ENCODE peak calls at places on chromosomes 1 and 21, in seven cellular contexts. N is foreskin fibroblast; A is coronary artery; Z is endothelial cell; T is heart left ventricle; S is CD4-positive, alpha-beta T cell; Q is H9. L is an unnamed sample.

GRCh38 chr1:225754940-225755635 is 22.5 kb upstream of the SRP9 start:
- DNase-seq in S (no peak), A (no peak), N (peak), T (peak), Q (no peak), Z (no peak), L (no peak)

GRCh38 chr1:17437260-17438175 is 2.0 kb downstream of the RCC2 start:
- DNase-seq in N (peak), T (peak), A (no peak), Q (no peak), Z (peak), S (peak), L (no peak)

GRCh38 chr1:173476197-173476663 is 905 bp upstream of the PRDX6 start:
- DNase-seq in T (no peak), A (no peak), S (no peak), Q (no peak), Z (no peak), N (no peak), L (no peak)

GRCh38 chr1:59759156-59759925 is 55.4 kb upstream of the HOOK1 start:
- DNase-seq in T (peak), Q (peak), S (peak), Z (peak), N (peak), A (peak), L (peak)

GRCh38 chr21:15204887-15205286 is 140.1 kb upstream of the NRIP1 start:
- DNase-seq in Q (no peak), N (no peak), T (peak), A (no peak), S (no peak), Z (no peak), L (no peak)

GRCh38 chr1:22500476-22500875 is 48.8 kb downstream of the ZBTB40 start:
- DNase-seq in S (no peak), A (no peak), N (peak), Z (no peak), T (peak), Q (no peak), L (no peak)

GRCh38 chr1:82225407-82226197 is 424.9 kb downstream of the ADGRL2 start:
- DNase-seq in Z (no peak), A (no peak), N (peak), S (no peak), T (no peak), Q (no peak), L (no peak)

GRCh38 chr1:14826172-14826636 is 227.7 kb downstream of the KAZN start:
- DNase-seq in A (no peak), S (no peak), N (peak), T (no peak), Z (no peak), Q (no peak), L (no peak)

GRCh38 chr21:33123396-33124120 is 53.6 kb downstream of the OLIG1 start:
- DNase-seq in T (no peak), A (no peak), Q (no peak), N (no peak), S (no peak), Z (no peak), L (no peak)

GRCh38 chr1:93773049-93773838 is 91.6 kb upstream of the BCAR3 start:
- DNase-seq in N (no peak), Z (no peak), S (no peak), A (no peak), Q (no peak), T (no peak), L (peak)

GRCh38 chr1:11341881-11342552 is 69.0 kb downstream of the UBIAD1 start:
- DNase-seq in S (no peak), Z (no peak), Q (no peak), T (no peak), A (no peak), N (peak), L (no peak)

GRCh38 chr21:29654203-29654602 is 285.6 kb downstream of the GRIK1 start:
- DNase-seq in N (no peak), Q (no peak), A (no peak), S (no peak), T (no peak), Z (no peak), L (no peak)

GRCh38 chr1:239353536-239353935 is 32.8 kb upstream of the CHRM3 start:
- DNase-seq in Q (no peak), A (no peak), S (no peak), N (no peak), T (no peak), Z (no peak), L (no peak)

GRCh38 chr1:215631489-215631888 is 64.4 kb downstream of the KCTD3 start:
- DNase-seq in N (peak), S (no peak), Q (no peak), T (peak), A (no peak), Z (no peak), L (no peak)

GRCh38 chr1:246435421-246436041 is 71.5 kb downstream of the SMYD3 start:
- DNase-seq in S (no peak), Q (no peak), Z (no peak), T (no peak), A (no peak), N (no peak), L (no peak)

GRCh38 chr1:97806996-97807395 is 113.8 kb downstream of the DPYD start:
- DNase-seq in Q (no peak), N (peak), A (no peak), T (no peak), Z (no peak), S (no peak), L (no peak)

GRCh38 chr21:31326478-31327247 is 17.4 kb downstream of the TIAM1 start:
- DNase-seq in Q (no peak), S (no peak), N (peak), Z (no peak), T (no peak), A (no peak), L (no peak)

GRCh38 chr1:4298333-4298732 is 356.1 kb upstream of the AJAP1 start:
- DNase-seq in N (no peak), T (no peak), S (no peak), A (no peak), Z (no peak), Q (no peak), L (no peak)

GRCh38 chr1:236421022-236421421 is 26.9 kb downstream of the EDARADD start:
- DNase-seq in N (no peak), A (peak), S (no peak), Z (no peak), Q (no peak), T (no peak), L (no peak)

GRCh38 chr1:198699167-198700015 is 60.6 kb downstream of the PTPRC start:
- DNase-seq in A (no peak), S (peak), T (no peak), N (peak), Q (peak), Z (peak), L (no peak)

GRCh38 chr1:12597792-12598191 is 20.2 kb downstream of the DHRS3 start:
- DNase-seq in N (no peak), S (no peak), T (peak), A (no peak), Z (no peak), Q (no peak), L (no peak)

GRCh38 chr1:68624233-68624632 is 127.4 kb upstream of the DEPDC1 start:
- DNase-seq in Z (no peak), Q (no peak), S (no peak), A (no peak), T (no peak), N (peak), L (no peak)

GRCh38 chr1:56910441-56910985 is 55.3 kb downstream of the C8B start:
- DNase-seq in S (no peak), T (peak), N (peak), Q (no peak), Z (no peak), A (no peak), L (no peak)

GRCh38 chr1:220056374-220056773 is 10.1 kb upstream of the EPRS1 start:
- DNase-seq in A (no peak), Z (no peak), N (no peak), S (no peak), T (no peak), Q (no peak), L (no peak)

GRCh38 chr1:151142411-151143056 is 3.9 kb downstream of the SEMA6C start:
- DNase-seq in Z (no peak), A (no peak), N (no peak), S (no peak), Q (no peak), T (peak), L (no peak)

GRCh38 chr1:228293816-228294500 is 86.1 kb downstream of the OBSCN start:
- DNase-seq in Z (no peak), Q (no peak), A (no peak), S (no peak), T (peak), N (peak), L (no peak)

GRCh38 chr21:42991992-42992740 is 17.8 kb downstream of the PKNOX1 start:
- DNase-seq in A (no peak), N (peak), Q (peak), T (peak), Z (peak), S (no peak), L (no peak)

GRCh38 chr1:201171063-201172036 is 17.1 kb upstream of the TMEM9 start:
- DNase-seq in T (peak), A (peak), Q (peak), S (peak), N (peak), Z (peak), L (no peak)

GRCh38 chr1:8457771-8458409 is 140.0 kb downstream of the SLC45A1 start:
- DNase-seq in Z (no peak), N (no peak), T (no peak), A (no peak), Q (no peak), S (no peak), L (no peak)

GRCh38 chr1:192045038-192045575 is 113.2 kb upstream of the RGS18 start:
- DNase-seq in A (no peak), S (no peak), Z (no peak), T (no peak), Q (no peak), N (no peak), L (no peak)

GRCh38 chr21:43835861-43836260 is 29.2 kb upstream of the AGPAT3 start:
- DNase-seq in T (no peak), N (no peak), A (no peak), S (no peak), Q (no peak), Z (no peak), L (no peak)

GRCh38 chr1:246795094-246795671 is 71.0 kb downstream of the SCCPDH start:
- DNase-seq in T (peak), A (no peak), Z (no peak), Q (peak), N (peak), S (no peak), L (no peak)

GRCh38 chr1:174572771-174573170 is 125.0 kb downstream of the GPR52 start:
- DNase-seq in T (no peak), N (no peak), Q (no peak), Z (no peak), S (no peak), A (no peak), L (no peak)

GRCh38 chr1:202972046-202972445 is 5.0 kb upstream of the CYB5R1 start:
- DNase-seq in A (no peak), S (no peak), Z (no peak), T (no peak), Q (no peak), N (no peak), L (no peak)

GRCh38 chr1:202966006-202966904 is 802 bp downstream of the CYB5R1 start:
- DNase-seq in Z (no peak), T (no peak), A (no peak), Q (no peak), S (no peak), N (no peak), L (no peak)

GRCh38 chr1:202967684-202968281 is 726 bp upstream of the CYB5R1 start:
- DNase-seq in S (no peak), N (peak), Q (no peak), A (no peak), T (no peak), Z (peak), L (no peak)

GRCh38 chr1:202968351-202968750 is 1.3 kb upstream of the CYB5R1 start:
- DNase-seq in A (no peak), Q (no peak), S (no peak), T (no peak), Z (no peak), N (no peak), L (no peak)

DNA sequence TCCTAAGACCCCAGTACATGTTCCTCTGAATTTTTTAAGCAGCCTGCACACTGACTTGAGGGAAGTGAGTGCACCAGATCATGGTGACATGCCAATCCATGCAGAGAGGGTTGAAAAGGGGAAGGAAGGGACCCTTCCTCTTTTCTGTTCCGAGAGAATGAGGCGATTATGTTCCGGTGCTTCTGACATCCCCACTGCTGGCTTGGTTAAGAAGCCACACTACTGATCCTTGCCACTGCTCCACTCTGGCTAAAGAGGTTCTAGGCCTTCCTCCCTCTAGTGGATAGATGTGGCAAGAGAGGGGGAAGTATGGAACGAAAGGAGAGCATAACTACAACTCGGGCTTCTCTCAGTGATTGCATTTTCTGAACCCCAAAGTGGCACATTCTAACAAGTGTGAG is 1.8 kb upstream of the CYB5R1 start:
- DNase-seq in T (peak), A (no peak), S (no peak), Z (peak), N (peak), Q (peak), L (no peak)
- TF ChIP-seq CTCF in T (peak), A (peak), S (peak), Z (no peak), N (peak), Q (peak), L (peak)

GRCh38 chr1:233019921-233020320 is 69.5 kb downstream of the NTPCR start:
- DNase-seq in T (no peak), A (no peak), S (no peak), Q (no peak), Z (no peak), N (peak), L (no peak)

GRCh38 chr1:233022246-233022645 is 71.8 kb downstream of the NTPCR start:
- DNase-seq in Z (no peak), Q (no peak), S (no peak), N (no peak), T (no peak), A (no peak), L (no peak)

GRCh38 chr1:233025566-233025965 is 75.2 kb downstream of the NTPCR start:
- DNase-seq in N (peak), A (no peak), Z (no peak), S (no peak), T (no peak), Q (no peak), L (no peak)

GRCh38 chr1:233020441-233020840 is 70.0 kb downstream of the NTPCR start:
- DNase-seq in A (no peak), Q (no peak), S (no peak), N (no peak), Z (no peak), T (peak), L (peak)

GRCh38 chr1:233025156-233025555 is 74.7 kb downstream of the NTPCR start:
- DNase-seq in N (peak), S (no peak), T (peak), Q (peak), Z (peak), A (no peak), L (no peak)
- TF ChIP-seq CTCF in N (peak), S (no peak), T (peak), Q (peak), Z (peak), A (no peak), L (peak)

DNA sequence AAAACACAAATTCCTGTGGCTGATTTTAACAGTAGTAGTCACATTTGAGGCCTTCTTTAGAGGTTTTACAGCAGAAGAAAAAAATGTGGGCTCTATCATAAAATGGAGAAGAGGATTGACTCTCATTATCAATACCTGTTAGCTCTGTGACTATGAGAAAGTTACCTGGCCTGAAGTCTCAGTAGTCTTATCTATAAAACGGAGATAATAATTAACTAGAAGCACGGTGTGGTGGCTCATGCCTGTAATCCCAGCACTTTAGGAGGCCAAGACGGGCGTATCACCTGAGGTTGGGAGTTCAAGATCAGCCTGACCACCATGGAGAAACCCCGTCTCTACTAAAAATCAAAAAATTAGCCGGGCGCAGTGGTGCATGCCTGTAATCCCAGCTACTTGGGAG is 90.4 kb upstream of the PLPPR4 start:
- DNase-seq in S (no peak), A (no peak), Q (no peak), T (no peak), Z (no peak), N (no peak), L (no peak)
- TF ChIP-seq CTCF in S (no peak), A (no peak), Q (no peak), T (no peak), Z (no peak), N (no peak), L (no peak)

GRCh38 chr1:53470584-53470983 is 11.4 kb downstream of the DMRTB1 start:
- DNase-seq in N (no peak), T (no peak), Q (no peak), A (peak), Z (no peak), S (no peak), L (no peak)

GRCh38 chr1:53469373-53469772 is 10.2 kb downstream of the DMRTB1 start:
- DNase-seq in N (no peak), A (peak), T (no peak), Q (no peak), S (no peak), Z (no peak), L (no peak)

GRCh38 chr1:53468374-53468773 is 9.2 kb downstream of the DMRTB1 start:
- DNase-seq in T (no peak), Z (no peak), S (no peak), Q (no peak), N (no peak), A (peak), L (no peak)

GRCh38 chr1:53471000-53471399 is 11.8 kb downstream of the DMRTB1 start:
- DNase-seq in Q (no peak), N (no peak), S (no peak), Z (no peak), A (no peak), T (no peak), L (no peak)

DNA sequence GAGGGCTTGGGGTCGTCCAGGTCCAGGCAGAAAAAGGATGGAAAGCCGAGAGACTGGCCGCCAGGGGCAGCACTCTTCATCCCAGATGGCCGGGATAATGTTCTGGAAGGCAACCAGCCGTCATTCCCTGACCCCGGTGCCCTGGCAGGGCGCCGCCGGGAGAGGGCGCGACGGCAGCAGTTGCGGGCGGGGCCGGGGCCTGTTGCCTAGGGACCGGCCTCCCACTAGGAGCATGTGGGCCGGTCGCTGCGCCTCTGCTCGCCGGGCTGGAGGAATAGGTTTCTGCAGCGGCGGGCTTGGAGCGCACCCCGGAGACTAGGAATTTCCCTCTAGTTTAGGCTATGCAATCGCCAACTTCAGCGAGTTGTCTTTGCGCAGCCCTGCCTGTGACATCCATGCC is 11.0 kb downstream of the DMRTB1 start:
- DNase-seq in Q (peak), N (peak), S (no peak), A (peak), Z (peak), T (peak), L (peak)
- TF ChIP-seq CTCF in Q (peak), N (peak), S (no peak), A (no peak), Z (peak), T (peak), L (peak)

DNA sequence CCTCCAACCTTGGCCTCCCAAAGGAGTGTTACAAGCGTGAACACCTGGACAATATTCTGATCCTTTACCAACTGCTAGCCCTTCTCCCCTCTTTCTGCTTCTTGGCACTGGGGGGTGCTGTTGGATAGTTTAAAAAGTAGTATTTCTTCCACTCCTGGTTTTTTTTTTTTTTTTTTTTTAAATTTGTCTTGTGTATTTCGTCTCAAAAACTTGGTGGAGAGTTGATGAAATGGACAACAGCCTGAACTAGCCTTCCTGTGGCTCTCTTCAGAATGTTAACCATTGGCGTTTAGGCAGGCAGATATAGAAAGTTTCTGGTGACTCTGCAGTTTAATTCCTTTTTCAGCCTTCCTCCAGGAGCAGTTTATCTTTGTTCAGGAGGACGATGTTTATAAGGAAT is 69.7 kb upstream of the USP24 start:
- DNase-seq in Q (no peak), Z (peak), S (no peak), A (no peak), N (peak), T (no peak), L (no peak)
- TF ChIP-seq CTCF in Q (peak), Z (peak), S (no peak), A (peak), N (peak), T (peak), L (peak)

L was measured in osteocyte.